ENCODE peak calls at places on chromosomes 6 and 20, in four cellular contexts. N is effector memory CD4-positive, alpha-beta T cell; D is dorsolateral prefrontal cortex; W is coronary artery. H is an unnamed sample.

GRCh38 chr6:83708546-83708969 is 343 bp downstream of the SNAP91 start:
- DNase-seq in N (no peak), D (no peak), W (no peak), H (no peak)

GRCh38 chr20:60960500-60960899 is 291.6 kb upstream of the CDH4 start:
- DNase-seq in W (peak), N (no peak), D (no peak), H (no peak)

GRCh38 chr6:41294463-41294862 is 8.0 kb upstream of the TREM1 start:
- DNase-seq in N (no peak), W (no peak), D (no peak), H (no peak)

GRCh38 chr6:71619836-71620235 is 266.5 kb upstream of the RIMS1 start:
- DNase-seq in W (no peak), D (no peak), N (no peak), H (no peak)

GRCh38 chr6:13445744-13446115 is 41.7 kb downstream of the GFOD1 start:
- DNase-seq in N (no peak), D (no peak), W (peak), H (no peak)

GRCh38 chr20:12159266-12159665 is 241.6 kb downstream of the BTBD3 start:
- DNase-seq in W (no peak), N (no peak), D (no peak), H (no peak)

GRCh38 chr20:56689318-56689717 is 60.2 kb downstream of the TFAP2C start:
- DNase-seq in W (no peak), N (no peak), D (no peak), H (no peak)

GRCh38 chr6:112983741-112984221 is 636.7 kb downstream of the RFPL4B start:
- DNase-seq in D (no peak), W (no peak), N (no peak), H (no peak)

GRCh38 chr6:20242397-20242796 is 30.1 kb upstream of the MBOAT1 start:
- DNase-seq in W (no peak), N (no peak), D (no peak), H (no peak)

GRCh38 chr20:63560856-63561609 is 7.1 kb downstream of the FNDC11 start:
- DNase-seq in D (no peak), N (no peak), W (no peak), H (no peak)

GRCh38 chr20:25040438-25040831 is 17.5 kb downstream of the ACSS1 start:
- DNase-seq in W (no peak), N (no peak), D (no peak), H (no peak)

GRCh38 chr6:118705799-118706481 is 54.5 kb upstream of the CEP85L start:
- DNase-seq in W (no peak), D (no peak), N (no peak), H (no peak)

GRCh38 chr6:37668251-37668650 is 29.4 kb downstream of the MDGA1 start:
- DNase-seq in N (no peak), D (no peak), W (no peak), H (no peak)

GRCh38 chr6:110488606-110489005 is 12.2 kb upstream of the SLC22A16 start:
- DNase-seq in W (no peak), N (no peak), D (no peak), H (no peak)

GRCh38 chr6:139346392-139346791 is 28.1 kb downstream of the CITED2 start:
- DNase-seq in D (no peak), N (no peak), W (no peak), H (no peak)

GRCh38 chr6:46549155-46549554 is 57.9 kb upstream of the RCAN2 start:
- DNase-seq in N (no peak), D (no peak), W (no peak), H (no peak)

GRCh38 chr6:109194770-109195169 is 99.5 kb downstream of the CEP57L1 start:
- DNase-seq in W (no peak), N (no peak), D (no peak), H (no peak)

GRCh38 chr6:124535746-124536145 is 426.5 kb upstream of the RNF217 start:
- DNase-seq in W (no peak), N (no peak), D (no peak), H (no peak)

GRCh38 chr20:19222520-19223040 is 10.1 kb downstream of the SLC24A3 start:
- DNase-seq in D (no peak), N (no peak), W (no peak), H (no peak)

GRCh38 chr20:51800769-51801219 is 1.5 kb downstream of the SALL4 start:
- DNase-seq in W (no peak), N (no peak), D (no peak), H (no peak)

GRCh38 chr6:26420607-26421235 is 18.6 kb downstream of the BTN3A1 start:
- DNase-seq in N (no peak), W (no peak), D (no peak), H (no peak)

GRCh38 chr6:71404145-71404966 is 115.7 kb downstream of the OGFRL1 start:
- DNase-seq in N (no peak), D (no peak), W (no peak), H (no peak)

GRCh38 chr6:143396497-143397228 is 53.8 kb downstream of the ADAT2 start:
- DNase-seq in D (no peak), W (no peak), N (no peak), H (no peak)

GRCh38 chr20:62914970-62915457 is 11.3 kb downstream of the DIDO1 start:
- DNase-seq in W (no peak), N (no peak), D (no peak), H (no peak)

GRCh38 chr6:116933488-116933887 is 56.4 kb downstream of the RFX6 start:
- DNase-seq in N (no peak), W (no peak), D (no peak), H (no peak)

GRCh38 chr6:4614637-4615036 is 161.6 kb upstream of the CDYL start:
- DNase-seq in W (no peak), N (no peak), D (no peak), H (no peak)

GRCh38 chr6:118505656-118506055 is 42.4 kb upstream of the PLN start:
- DNase-seq in D (no peak), N (no peak), W (no peak), H (no peak)

GRCh38 chr6:111482236-111482958 is 621 bp downstream of the REV3L start:
- DNase-seq in D (peak), N (peak), W (peak), H (peak)

H was measured in B cell.